ENCODE peak calls at places on chromosomes 3 and 15, in eight cellular contexts. One of them, this sample, is unnamed. For H3K4me1, the result is how much of the 10 kb centered on the place peaks cover.

GRCh38 chr3:133845127-133845526 is 39.5 kb downstream of the SRPRB start:
- DNase-seq in Peyer's patch: no peak
- DNase-seq in mesenchymal stem cell: no peak
- DNase-seq in tibial artery: no peak
- DNase-seq in SJSA1: no peak
- DNase-seq in neural progenitor cell: peak
- DNase-seq in A549: no peak
- DNase-seq in psoas muscle: no peak
- DNase-seq in this sample: no peak

GRCh38 chr3:48232232-48232631 is 8.7 kb upstream of the ZNF589 start:
- DNase-seq in Peyer's patch: no peak
- DNase-seq in mesenchymal stem cell: no peak
- DNase-seq in tibial artery: no peak
- DNase-seq in SJSA1: no peak
- DNase-seq in neural progenitor cell: peak
- DNase-seq in A549: no peak
- DNase-seq in psoas muscle: no peak
- DNase-seq in this sample: no peak

GRCh38 chr3:152620395-152620794 is 214.5 kb upstream of the P2RY1 start:
- DNase-seq in Peyer's patch: no peak
- DNase-seq in mesenchymal stem cell: no peak
- DNase-seq in tibial artery: no peak
- DNase-seq in SJSA1: no peak
- DNase-seq in neural progenitor cell: no peak
- DNase-seq in A549: no peak
- DNase-seq in psoas muscle: no peak
- DNase-seq in this sample: no peak

GRCh38 chr3:23654571-23654970 is 151.2 kb upstream of the UBE2E1 start:
- DNase-seq in Peyer's patch: no peak
- DNase-seq in mesenchymal stem cell: no peak
- DNase-seq in tibial artery: no peak
- DNase-seq in SJSA1: no peak
- DNase-seq in neural progenitor cell: no peak
- DNase-seq in A549: no peak
- DNase-seq in psoas muscle: no peak
- DNase-seq in this sample: no peak

GRCh38 chr3:43093006-43093405 is 12.9 kb downstream of the POMGNT2 start:
- DNase-seq in Peyer's patch: no peak
- DNase-seq in mesenchymal stem cell: no peak
- DNase-seq in tibial artery: no peak
- DNase-seq in SJSA1: no peak
- DNase-seq in neural progenitor cell: no peak
- DNase-seq in A549: no peak
- DNase-seq in psoas muscle: no peak
- DNase-seq in this sample: no peak

GRCh38 chr15:48493763-48494225 is 151.7 kb downstream of the FBN1 start:
- DNase-seq in Peyer's patch: no peak
- DNase-seq in mesenchymal stem cell: no peak
- DNase-seq in tibial artery: no peak
- DNase-seq in SJSA1: no peak
- DNase-seq in neural progenitor cell: no peak
- DNase-seq in A549: no peak
- DNase-seq in psoas muscle: no peak
- DNase-seq in this sample: no peak

GRCh38 chr3:190911382-190911781 is 48.9 kb upstream of the GMNC start:
- DNase-seq in Peyer's patch: no peak
- DNase-seq in mesenchymal stem cell: no peak
- DNase-seq in tibial artery: no peak
- DNase-seq in SJSA1: no peak
- DNase-seq in neural progenitor cell: peak
- DNase-seq in A549: no peak
- DNase-seq in psoas muscle: no peak
- DNase-seq in this sample: no peak

GRCh38 chr3:101999177-101999778 is 150.0 kb downstream of the NFKBIZ start:
- DNase-seq in Peyer's patch: no peak
- DNase-seq in mesenchymal stem cell: no peak
- DNase-seq in tibial artery: no peak
- DNase-seq in SJSA1: no peak
- DNase-seq in neural progenitor cell: no peak
- DNase-seq in A549: no peak
- DNase-seq in psoas muscle: no peak
- DNase-seq in this sample: no peak

GRCh38 chr3:186193534-186194450 is 84.9 kb upstream of the ETV5 start:
- DNase-seq in Peyer's patch: no peak
- DNase-seq in mesenchymal stem cell: peak
- DNase-seq in tibial artery: no peak
- DNase-seq in SJSA1: no peak
- DNase-seq in neural progenitor cell: peak
- DNase-seq in A549: no peak
- DNase-seq in psoas muscle: peak
- DNase-seq in this sample: no peak

GRCh38 chr3:126157083-126157768 is 23.2 kb downstream of the ALDH1L1 start:
- DNase-seq in Peyer's patch: no peak
- DNase-seq in mesenchymal stem cell: no peak
- DNase-seq in tibial artery: no peak
- DNase-seq in SJSA1: no peak
- DNase-seq in neural progenitor cell: no peak
- DNase-seq in A549: no peak
- DNase-seq in psoas muscle: no peak
- DNase-seq in this sample: no peak

GRCh38 chr3:13008114-13008995 is 64.9 kb downstream of the IQSEC1 start:
- DNase-seq in Peyer's patch: no peak
- DNase-seq in mesenchymal stem cell: no peak
- DNase-seq in tibial artery: no peak
- DNase-seq in SJSA1: no peak
- DNase-seq in neural progenitor cell: no peak
- DNase-seq in A549: no peak
- DNase-seq in psoas muscle: no peak
- DNase-seq in this sample: no peak

GRCh38 chr15:66965201-66965900 is 100.1 kb upstream of the SMAD3 start:
- DNase-seq in Peyer's patch: no peak
- DNase-seq in mesenchymal stem cell: no peak
- DNase-seq in tibial artery: peak
- DNase-seq in SJSA1: no peak
- DNase-seq in neural progenitor cell: no peak
- DNase-seq in A549: no peak
- DNase-seq in psoas muscle: no peak
- DNase-seq in this sample: no peak

DNA sequence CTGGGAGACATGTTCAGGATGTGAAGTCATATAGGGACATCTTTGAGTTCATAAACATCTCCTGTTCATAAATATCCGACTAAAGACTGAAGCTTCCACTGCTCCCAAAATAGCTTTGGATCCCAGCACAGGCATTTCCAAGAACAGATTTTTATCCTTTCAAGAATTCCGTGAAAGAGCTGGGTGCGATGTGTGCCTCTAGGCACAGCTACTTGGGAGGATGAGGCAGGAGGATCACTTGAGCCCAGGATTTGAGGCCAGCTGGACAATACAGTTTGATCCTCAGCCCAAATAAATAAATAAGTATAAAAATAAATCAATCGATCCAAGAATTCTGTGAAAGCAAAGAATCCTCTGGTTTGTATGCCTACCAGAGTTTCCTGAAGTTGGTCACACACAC is 6.7 kb upstream of the ISLR2 start:
- DNase-seq in Peyer's patch: peak
- DNase-seq in mesenchymal stem cell: no peak
- DNase-seq in tibial artery: no peak
- DNase-seq in SJSA1: no peak
- DNase-seq in neural progenitor cell: no peak
- DNase-seq in A549: no peak
- DNase-seq in psoas muscle: no peak
- DNase-seq in this sample: no peak
- H3K4me1 ChIP-seq in Peyer's patch: under half
- H3K4me1 ChIP-seq in mesenchymal stem cell: under half
- H3K4me1 ChIP-seq in tibial artery: under half
- H3K4me1 ChIP-seq in SJSA1: under half
- H3K4me1 ChIP-seq in neural progenitor cell: under half
- H3K4me1 ChIP-seq in A549: under half
- H3K4me1 ChIP-seq in psoas muscle: under half
- H3K4me1 ChIP-seq in this sample: under half

GRCh38 chr15:59245583-59245982 is 38.9 kb downstream of the LDHAL6B start:
- DNase-seq in Peyer's patch: no peak
- DNase-seq in mesenchymal stem cell: no peak
- DNase-seq in tibial artery: no peak
- DNase-seq in SJSA1: no peak
- DNase-seq in neural progenitor cell: no peak
- DNase-seq in A549: no peak
- DNase-seq in psoas muscle: no peak
- DNase-seq in this sample: no peak

GRCh38 chr15:59242649-59243048 is 36.0 kb downstream of the LDHAL6B start:
- DNase-seq in Peyer's patch: no peak
- DNase-seq in mesenchymal stem cell: no peak
- DNase-seq in tibial artery: no peak
- DNase-seq in SJSA1: no peak
- DNase-seq in neural progenitor cell: no peak
- DNase-seq in A549: no peak
- DNase-seq in psoas muscle: no peak
- DNase-seq in this sample: no peak

GRCh38 chr15:59243622-59244021 is 37.0 kb downstream of the LDHAL6B start:
- DNase-seq in Peyer's patch: no peak
- DNase-seq in mesenchymal stem cell: no peak
- DNase-seq in tibial artery: no peak
- DNase-seq in SJSA1: no peak
- DNase-seq in neural progenitor cell: no peak
- DNase-seq in A549: no peak
- DNase-seq in psoas muscle: no peak
- DNase-seq in this sample: no peak

GRCh38 chr15:59247364-59247763 is 40.7 kb downstream of the LDHAL6B start:
- DNase-seq in Peyer's patch: peak
- DNase-seq in mesenchymal stem cell: peak
- DNase-seq in tibial artery: peak
- DNase-seq in SJSA1: peak
- DNase-seq in neural progenitor cell: peak
- DNase-seq in A549: peak
- DNase-seq in psoas muscle: no peak
- DNase-seq in this sample: peak

DNA sequence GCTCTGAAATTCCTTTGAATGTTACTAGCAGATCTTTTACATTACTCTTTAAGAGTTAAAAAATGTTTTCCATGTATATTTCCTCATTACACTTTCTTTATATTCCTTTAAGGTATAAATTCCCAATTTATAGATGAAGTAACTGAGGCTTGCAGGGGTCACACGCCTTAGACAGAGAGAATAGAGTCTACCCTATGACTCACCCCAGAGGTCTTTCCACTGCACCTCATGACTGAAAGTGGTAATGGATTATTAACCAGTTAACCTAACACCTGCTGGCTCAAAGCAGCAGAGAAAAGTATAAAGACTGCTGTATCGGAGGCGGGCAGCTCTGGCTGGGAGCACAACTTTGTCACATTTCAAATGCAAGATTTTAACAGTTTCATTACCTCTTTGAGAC is 37.7 kb downstream of the LDHAL6B start:
- DNase-seq in Peyer's patch: no peak
- DNase-seq in mesenchymal stem cell: no peak
- DNase-seq in tibial artery: no peak
- DNase-seq in SJSA1: no peak
- DNase-seq in neural progenitor cell: no peak
- DNase-seq in A549: no peak
- DNase-seq in psoas muscle: no peak
- DNase-seq in this sample: no peak
- H3K4me1 ChIP-seq in Peyer's patch: under half
- H3K4me1 ChIP-seq in mesenchymal stem cell: under half
- H3K4me1 ChIP-seq in tibial artery: under half
- H3K4me1 ChIP-seq in SJSA1: under half
- H3K4me1 ChIP-seq in neural progenitor cell: under half
- H3K4me1 ChIP-seq in A549: half or more
- H3K4me1 ChIP-seq in psoas muscle: under half
- H3K4me1 ChIP-seq in this sample: under half

GRCh38 chr15:65791335-65792129 is 561 bp downstream of the DENND4A start:
- DNase-seq in Peyer's patch: peak
- DNase-seq in mesenchymal stem cell: peak
- DNase-seq in tibial artery: peak
- DNase-seq in SJSA1: peak
- DNase-seq in neural progenitor cell: peak
- DNase-seq in A549: peak
- DNase-seq in psoas muscle: peak
- DNase-seq in this sample: peak

GRCh38 chr15:65792130-65792987 is at the start of gene DENND4A:
- DNase-seq in Peyer's patch: peak
- DNase-seq in mesenchymal stem cell: peak
- DNase-seq in tibial artery: peak
- DNase-seq in SJSA1: peak
- DNase-seq in neural progenitor cell: peak
- DNase-seq in A549: peak
- DNase-seq in psoas muscle: peak
- DNase-seq in this sample: peak

GRCh38 chr15:65789105-65789504 is 3.0 kb downstream of the DENND4A start:
- DNase-seq in Peyer's patch: no peak
- DNase-seq in mesenchymal stem cell: no peak
- DNase-seq in tibial artery: no peak
- DNase-seq in SJSA1: no peak
- DNase-seq in neural progenitor cell: no peak
- DNase-seq in A549: no peak
- DNase-seq in psoas muscle: no peak
- DNase-seq in this sample: no peak

GRCh38 chr15:65789759-65790158 is 2.3 kb downstream of the DENND4A start:
- DNase-seq in Peyer's patch: no peak
- DNase-seq in mesenchymal stem cell: no peak
- DNase-seq in tibial artery: no peak
- DNase-seq in SJSA1: no peak
- DNase-seq in neural progenitor cell: no peak
- DNase-seq in A549: no peak
- DNase-seq in psoas muscle: no peak
- DNase-seq in this sample: no peak

DNA sequence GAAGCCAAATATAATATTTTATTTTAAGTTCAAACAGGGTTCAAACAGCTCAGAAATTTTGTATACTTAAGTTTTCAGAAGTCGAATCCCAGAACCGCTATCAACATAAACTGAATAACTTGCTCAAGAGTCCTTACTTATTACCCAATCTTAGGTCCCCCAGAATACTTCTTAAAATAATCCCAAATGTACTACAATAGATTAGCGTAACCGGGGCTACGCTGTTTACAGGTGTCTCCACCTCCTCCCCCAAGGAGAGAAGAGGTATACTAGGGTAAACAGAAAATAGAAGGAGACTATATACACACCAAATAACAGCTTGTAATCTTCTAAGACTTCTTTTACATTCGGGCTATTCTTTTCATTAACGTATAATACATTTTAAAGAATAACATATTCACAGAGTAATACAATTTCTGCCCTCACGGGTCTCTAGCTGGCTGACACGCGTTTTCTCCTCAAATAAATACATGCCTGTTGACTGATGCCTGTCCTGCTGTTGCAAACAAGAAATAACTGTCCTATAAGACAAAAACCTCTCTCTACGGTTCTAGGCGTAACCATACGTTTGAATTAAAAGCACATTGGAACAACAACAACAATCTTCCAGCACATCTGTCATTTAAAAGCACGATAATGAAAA is 1.3 kb downstream of the DENND4A start:
- DNase-seq in Peyer's patch: no peak
- DNase-seq in mesenchymal stem cell: peak
- DNase-seq in tibial artery: no peak
- DNase-seq in SJSA1: no peak
- DNase-seq in neural progenitor cell: peak
- DNase-seq in A549: peak
- DNase-seq in psoas muscle: no peak
- DNase-seq in this sample: peak
- H3K4me1 ChIP-seq in Peyer's patch: under half
- H3K4me1 ChIP-seq in mesenchymal stem cell: under half
- H3K4me1 ChIP-seq in tibial artery: under half
- H3K4me1 ChIP-seq in SJSA1: under half
- H3K4me1 ChIP-seq in neural progenitor cell: under half
- H3K4me1 ChIP-seq in A549: under half
- H3K4me1 ChIP-seq in psoas muscle: under half
- H3K4me1 ChIP-seq in this sample: under half

GRCh38 chr15:59364238-59364637 is 8.4 kb downstream of the MYO1E start:
- DNase-seq in Peyer's patch: no peak
- DNase-seq in mesenchymal stem cell: no peak
- DNase-seq in tibial artery: no peak
- DNase-seq in SJSA1: no peak
- DNase-seq in neural progenitor cell: no peak
- DNase-seq in A549: no peak
- DNase-seq in psoas muscle: no peak
- DNase-seq in this sample: no peak
- H3K4me1 ChIP-seq in Peyer's patch: under half
- H3K4me1 ChIP-seq in mesenchymal stem cell: under half
- H3K4me1 ChIP-seq in tibial artery: under half
- H3K4me1 ChIP-seq in SJSA1: under half
- H3K4me1 ChIP-seq in neural progenitor cell: under half
- H3K4me1 ChIP-seq in A549: half or more
- H3K4me1 ChIP-seq in psoas muscle: under half
- H3K4me1 ChIP-seq in this sample: under half